ENCODE peak calls at places on chromosomes 11 and 22, in five cellular contexts. U is pancreas; A is CD8-positive, alpha-beta T cell; J is AG04450; T is body of pancreas. I is an unnamed sample.
A peak's percentile ranks its signal among the peaks of the same experiment; 100 is the strongest.

GRCh38 chr11:65053826-65054503 is 4.4 kb downstream of the NAALADL1 start:
- DNase-seq in U (no peak), A (peak; percentile 36), J (no peak), T (no peak), I (no peak)

GRCh38 chr11:120170741-120171261 is 32.9 kb upstream of the TRIM29 start:
- DNase-seq in U (no peak), A (no peak), J (no peak), T (no peak), I (no peak)

GRCh38 chr11:118620529-118621070 is 13.2 kb downstream of the PHLDB1 start:
- DNase-seq in U (peak; percentile 43), A (no peak), J (no peak), T (no peak), I (no peak)

GRCh38 chr11:77127969-77128691 is at the start of gene MYO7A:
- DNase-seq in U (peak; percentile 90), A (no peak), J (no peak), T (peak; percentile 87), I (no peak)

GRCh38 chr11:94553938-94554337 is 10.2 kb downstream of the FUT4 start:
- DNase-seq in U (no peak), A (no peak), J (peak; percentile 68), T (no peak), I (no peak)

GRCh38 chr11:116263770-116264169 is 509.0 kb downstream of the BUD13 start:
- DNase-seq in U (no peak), A (no peak), J (no peak), T (no peak), I (no peak)

GRCh38 chr11:43354311-43354710 is 4.4 kb upstream of the TTC17 start:
- DNase-seq in U (no peak), A (no peak), J (no peak), T (no peak), I (no peak)

GRCh38 chr22:38177926-38178604 is 3.6 kb downstream of the PLA2G6 start:
- DNase-seq in U (peak; percentile 47), A (no peak), J (peak; percentile 53), T (peak; percentile 49), I (no peak)

GRCh38 chr11:66316849-66317251 is at the start of gene CD248:
- DNase-seq in U (no peak), A (peak; percentile 53), J (no peak), T (no peak), I (no peak)

GRCh38 chr11:118353084-118353710 is 6.2 kb upstream of the UBE4A start:
- DNase-seq in U (no peak), A (no peak), J (no peak), T (no peak), I (no peak)

GRCh38 chr22:24893341-24894070 is 53.0 kb downstream of the LHFPL7 start:
- DNase-seq in U (peak; percentile 58), A (no peak), J (no peak), T (no peak), I (no peak)

GRCh38 chr11:57425565-57426438 is 1.1 kb downstream of the SLC43A3 start:
- DNase-seq in U (no peak), A (no peak), J (no peak), T (peak; percentile 46), I (no peak)

GRCh38 chr11:129042503-129042902 is 99.8 kb upstream of the TP53AIP1 start:
- DNase-seq in U (no peak), A (no peak), J (no peak), T (no peak), I (no peak)

GRCh38 chr11:96318850-96319249 is 24.1 kb downstream of the MAML2 start:
- DNase-seq in U (no peak), A (no peak), J (no peak), T (no peak), I (no peak)

GRCh38 chr11:61485080-61485479 is 23.5 kb upstream of the LRRC10B start:
- DNase-seq in U (no peak), A (no peak), J (no peak), T (no peak), I (no peak)

GRCh38 chr11:80815752-80816453 is 1375.1 kb upstream of the TENM4 start:
- DNase-seq in U (no peak), A (no peak), J (no peak), T (no peak), I (no peak)

GRCh38 chr22:37162221-37163095 is 12.7 kb upstream of the IL2RB start:
- DNase-seq in U (no peak), A (peak; percentile 77), J (no peak), T (no peak), I (peak; percentile 82)

GRCh38 chr22:42863349-42863911 is 6.4 kb upstream of the ARFGAP3 start:
- DNase-seq in U (no peak), A (no peak), J (peak; percentile 65), T (no peak), I (no peak)

GRCh38 chr11:78022397-78023396 is at the start of gene KCTD14:
- DNase-seq in U (peak; percentile 84), A (no peak), J (no peak), T (peak; percentile 82), I (no peak)

GRCh38 chr11:64163951-64164350 is 2.0 kb downstream of the MACROD1 start:
- DNase-seq in U (no peak), A (no peak), J (no peak), T (no peak), I (no peak)

DNA sequence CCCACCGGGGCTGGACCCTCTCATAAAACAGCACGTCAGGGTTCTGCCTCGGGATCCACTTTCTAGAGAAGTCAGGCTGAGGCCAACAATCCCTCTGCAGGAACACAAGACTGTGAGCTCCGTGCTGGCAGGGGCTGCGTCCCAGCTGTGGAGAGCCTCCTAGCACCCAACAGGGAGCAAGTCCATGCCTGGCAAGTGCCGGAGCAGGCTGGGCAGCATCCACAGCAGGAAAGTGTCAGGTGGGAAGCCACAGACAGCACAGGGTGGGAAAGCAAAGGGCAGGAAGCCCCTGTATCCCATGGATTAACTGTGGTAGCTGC is 682.3 kb downstream of the TBC1D22A start:
- DNase-seq in U (no peak), A (no peak), J (no peak), T (no peak), I (no peak)
- H3K9me3 ChIP-seq in U (no peaks in the 10 kb centered on the region), A (no peaks in the 10 kb centered on the region), J (peaks cover 54% of the 10 kb centered on the region), T (no peaks in the 10 kb centered on the region), I (no peaks in the 10 kb centered on the region)

GRCh38 chr11:55367674-55368073 is at the start of gene OR4A15:
- DNase-seq in U (no peak), A (no peak), J (no peak), T (no peak), I (no peak)
- H3K9me3 ChIP-seq in U (no peaks in the 10 kb centered on the region), A (no peaks in the 10 kb centered on the region), J (peaks cover 6% of the 10 kb centered on the region), T (no peaks in the 10 kb centered on the region), I (no peaks in the 10 kb centered on the region)

GRCh38 chr11:69531071-69531716 is 49.7 kb downstream of the LINC01488 start:
- DNase-seq in U (peak; percentile 21), A (no peak), J (no peak), T (no peak), I (no peak)
- H3K9me3 ChIP-seq in U (no peaks in the 10 kb centered on the region), A (no peaks in the 10 kb centered on the region), J (no peaks in the 10 kb centered on the region), T (no peaks in the 10 kb centered on the region), I (no peaks in the 10 kb centered on the region)

GRCh38 chr22:49169074-49169744 is 658.5 kb downstream of the BRD1 start:
- DNase-seq in U (peak; percentile 29), A (no peak), J (no peak), T (no peak), I (peak; percentile 25)
- H3K9me3 ChIP-seq in U (no peaks in the 10 kb centered on the region), A (no peaks in the 10 kb centered on the region), J (peaks cover 72% of the 10 kb centered on the region), T (no peaks in the 10 kb centered on the region), I (no peaks in the 10 kb centered on the region)

DNA sequence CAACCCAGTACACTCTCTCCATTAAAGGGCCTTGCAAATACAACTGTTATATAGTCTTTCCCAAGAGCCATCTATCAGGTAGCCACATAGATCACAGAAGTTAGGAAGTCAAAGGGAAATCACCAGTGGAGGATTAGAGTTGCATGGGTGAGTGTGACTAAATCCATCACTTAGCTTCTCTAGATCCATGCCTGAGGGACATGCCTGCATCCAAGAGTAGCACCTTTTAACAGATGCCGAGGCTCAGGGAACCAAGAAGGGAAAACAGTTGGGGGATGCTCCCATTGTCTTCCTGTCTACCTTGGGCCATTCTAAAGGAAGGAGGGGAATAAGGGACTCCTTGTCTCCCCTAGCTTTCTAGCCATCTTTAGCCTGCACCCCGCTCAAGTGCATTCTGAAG is 77.9 kb downstream of the XRRA1 start:
- DNase-seq in U (no peak), A (no peak), J (no peak), T (no peak), I (no peak)
- H3K9me3 ChIP-seq in U (no peaks in the 10 kb centered on the region), A (peaks cover 19% of the 10 kb centered on the region), J (peaks cover 35% of the 10 kb centered on the region), T (peaks cover 2% of the 10 kb centered on the region), I (peaks cover 44% of the 10 kb centered on the region)